ENCODE peak calls at places on chromosome 7, in seven cellular contexts. O, U, X, R, G, T and F are unnamed samples.

GRCh38 chr7:138892016-138892630 is 89.1 kb downstream of the KIAA1549 start:
- DNase-seq in R (no peak), X (no peak), U (no peak), G (no peak), O (no peak), T (no peak), F (no peak)

GRCh38 chr7:157418204-157419029 is 81.6 kb downstream of the DNAJB6 start:
- DNase-seq in U (no peak), G (no peak), R (no peak), X (no peak), O (no peak), T (no peak), F (no peak)

GRCh38 chr7:130894146-130895005 is 160.4 kb upstream of the KLF14 start:
- DNase-seq in R (no peak), O (peak; percentile 70), U (peak; percentile 83), X (peak; percentile 48), G (no peak), T (no peak), F (no peak)

GRCh38 chr7:123864966-123865365 is 20.0 kb downstream of the HYAL4 start:
- DNase-seq in T (no peak), G (no peak), R (no peak), X (no peak), O (no peak), U (no peak), F (no peak)

GRCh38 chr7:30001953-30002352 is 12.4 kb upstream of the SCRN1 start:
- DNase-seq in O (no peak), T (no peak), G (no peak), U (no peak), R (no peak), X (no peak), F (no peak)

GRCh38 chr7:31052504-31052840 is 364 bp downstream of the ADCYAP1R1 start:
- DNase-seq in X (no peak), R (no peak), G (no peak), U (no peak), O (no peak), T (no peak), F (no peak)

GRCh38 chr7:27189560-27190283 is 4.7 kb upstream of the HOXA11 start:
- DNase-seq in G (no peak), O (no peak), T (no peak), R (no peak), U (no peak), X (no peak), F (no peak)

GRCh38 chr7:70571986-70572385 is 560.0 kb upstream of the GALNT17 start:
- DNase-seq in O (no peak), T (no peak), G (no peak), U (peak; percentile 86), X (no peak), R (no peak), F (no peak)

GRCh38 chr7:137944168-137944567 is 57.7 kb downstream of the CREB3L2 start:
- DNase-seq in X (no peak), R (no peak), G (no peak), T (no peak), U (no peak), O (peak; percentile 51), F (no peak)

GRCh38 chr7:150663802-150664494 is 21.6 kb upstream of the GIMAP2 start:
- DNase-seq in U (no peak), T (no peak), R (no peak), O (no peak), G (no peak), X (no peak), F (no peak)

GRCh38 chr7:17830206-17830605 is 110.1 kb downstream of the SNX13 start:
- DNase-seq in X (no peak), O (no peak), T (no peak), G (no peak), R (no peak), U (no peak), F (peak; percentile 18)

GRCh38 chr7:95469187-95469586 is 16.6 kb upstream of the ASB4 start:
- DNase-seq in R (no peak), G (no peak), O (no peak), X (no peak), T (no peak), U (no peak), F (no peak)

GRCh38 chr7:41889040-41889439 is 186.2 kb upstream of the INHBA start:
- DNase-seq in R (no peak), T (no peak), O (no peak), X (no peak), U (no peak), G (no peak), F (no peak)

GRCh38 chr7:112238852-112239610 is 32.5 kb downstream of the ZNF277 start:
- DNase-seq in R (peak; percentile 35), U (no peak), X (no peak), G (no peak), T (no peak), O (peak; percentile 75), F (no peak)

GRCh38 chr7:13097508-13097907 is 410.1 kb downstream of the ARL4A start:
- DNase-seq in X (no peak), G (no peak), T (no peak), R (no peak), O (no peak), U (no peak), F (no peak)

GRCh38 chr7:12222889-12223579 is 11.9 kb downstream of the TMEM106B start:
- DNase-seq in O (no peak), X (no peak), G (no peak), R (no peak), U (no peak), T (no peak), F (no peak)

GRCh38 chr7:99923200-99923599 is 3.9 kb upstream of the TRIM4 start:
- DNase-seq in U (no peak), G (no peak), R (no peak), T (no peak), X (no peak), O (no peak), F (no peak)

GRCh38 chr7:121180436-121181063 is 148.2 kb upstream of the WNT16 start:
- DNase-seq in R (no peak), O (no peak), X (no peak), U (no peak), G (no peak), T (no peak), F (no peak)

GRCh38 chr7:74498996-74499834 is 45.5 kb downstream of the GTF2IRD1 start:
- DNase-seq in R (no peak), O (no peak), T (no peak), X (no peak), G (no peak), U (peak; percentile 41), F (no peak)

GRCh38 chr7:73707045-73707631 is 12.3 kb downstream of the STX1A start:
- DNase-seq in U (peak; percentile 64), T (no peak), X (no peak), R (no peak), O (no peak), G (no peak), F (no peak)

GRCh38 chr7:25759748-25760147 is 392.2 kb upstream of the NFE2L3 start:
- DNase-seq in X (peak; percentile 13), O (no peak), T (no peak), U (no peak), G (no peak), R (peak; percentile 27), F (no peak)

GRCh38 chr7:102916426-102916825 is 3.6 kb downstream of the LRRC17 start:
- DNase-seq in G (no peak), X (no peak), U (no peak), R (no peak), T (no peak), O (peak; percentile 62), F (no peak)

GRCh38 chr7:104207348-104207730 is 474 bp downstream of the ORC5 start:
- DNase-seq in X (no peak), G (peak; percentile 12), T (no peak), U (no peak), O (no peak), R (peak; percentile 32), F (no peak)

GRCh38 chr7:105743351-105743812 is 133.0 kb downstream of the ATXN7L1 start:
- DNase-seq in U (no peak), R (peak; percentile 62), T (no peak), G (peak; percentile 55), X (peak; percentile 39), O (no peak), F (no peak)

GRCh38 chr7:50962962-50963374 is 180.3 kb upstream of the GRB10 start:
- DNase-seq in T (no peak), U (no peak), G (no peak), O (peak; percentile 44), X (peak; percentile 75), R (peak; percentile 46), F (no peak)